ENCODE peak calls at places on chromosomes 7 and 10, in six cellular contexts. K is GM03348; E is GOT3; V is right lobe of liver; D is suprapubic skin; S is activated CD4-positive, alpha-beta T cell treated with anti-CD3 and anti-CD28 coated beads for 4 hours. G is an unnamed sample.

GRCh38 chr10:21349912-21350286 is 175.6 kb downstream of the SKIDA1 start:
- DNase-seq in K (no peak), E (no peak), V (no peak), D (no peak), S (no peak), G (no peak)

GRCh38 chr10:124589491-124590006 is 127.9 kb downstream of the LHPP start:
- DNase-seq in K (no peak), E (no peak), V (no peak), D (no peak), S (no peak), G (no peak)

GRCh38 chr10:124917168-124917938 is 24.6 kb upstream of the ZRANB1 start:
- DNase-seq in K (peak), E (no peak), V (peak), D (no peak), S (peak), G (peak)

GRCh38 chr7:15915694-15916093 is 229.2 kb upstream of the MEOX2 start:
- DNase-seq in K (no peak), E (no peak), V (no peak), D (no peak), S (no peak), G (peak)

GRCh38 chr10:43863859-43864591 is 215.3 kb upstream of the ZNF32 start:
- DNase-seq in K (peak), E (no peak), V (no peak), D (no peak), S (no peak), G (peak)

GRCh38 chr10:24722676-24723385 is 856 bp downstream of the ARHGAP21 start:
- DNase-seq in K (peak), E (no peak), V (peak), D (no peak), S (peak), G (peak)

GRCh38 chr7:134421998-134422397 is 36.9 kb downstream of the AKR1B1 start:
- DNase-seq in K (peak), E (no peak), V (no peak), D (no peak), S (no peak), G (peak)

GRCh38 chr10:106836923-106837322 is 327.6 kb downstream of the SORCS1 start:
- DNase-seq in K (no peak), E (no peak), V (no peak), D (no peak), S (no peak), G (peak)

GRCh38 chr10:24207781-24208611 is 942 bp upstream of the KIAA1217 start:
- DNase-seq in K (no peak), E (no peak), V (peak), D (no peak), S (no peak), G (no peak)

GRCh38 chr7:7512861-7513597 is 22.6 kb downstream of the COL28A1 start:
- DNase-seq in K (no peak), E (no peak), V (no peak), D (no peak), S (no peak), G (no peak)

GRCh38 chr7:112481833-112482669 is 1.3 kb downstream of the LSMEM1 start:
- DNase-seq in K (peak), E (peak), V (no peak), D (no peak), S (no peak), G (peak)

GRCh38 chr10:119197921-119198320 is 9.4 kb upstream of the GRK5 start:
- DNase-seq in K (peak), E (no peak), V (no peak), D (no peak), S (no peak), G (peak)

GRCh38 chr10:103682631-103683030 is 172.7 kb downstream of the SH3PXD2A start:
- DNase-seq in K (no peak), E (no peak), V (no peak), D (no peak), S (no peak), G (no peak)

G was measured in foreskin fibroblast.